ENCODE peak calls at places on chromosomes 11 and 22, in ten cellular contexts. V is cardiac fibroblast, D is cardiac muscle cell, G is astrocyte of the spinal cord, B is neural crest cell, A is body of pancreas, P is WTC11, E is Calu3, H is BJ, N is RWPE1. C is an unnamed sample.

GRCh38 chr11:102368472-102368871 is 21.5 kb downstream of the BIRC2 start:
- DNase-seq in G (no peak), H (no peak), P (no peak), N (no peak), B (no peak), V (no peak), E (no peak), A (no peak), D (no peak), C (no peak)

GRCh38 chr22:39985383-39986045 is 9.2 kb upstream of the FAM83F start:
- DNase-seq in A (no peak), N (no peak), P (no peak), E (no peak), H (no peak), V (no peak), G (no peak), D (no peak), B (no peak), C (no peak)

GRCh38 chr11:99351620-99352019 is 330.9 kb downstream of the CNTN5 start:
- DNase-seq in N (no peak), A (no peak), G (peak), B (no peak), E (no peak), P (no peak), H (no peak), V (peak), D (no peak), C (no peak)

GRCh38 chr11:1863352-1864215 is 10.7 kb downstream of the LSP1 start:
- DNase-seq in H (peak), A (peak), P (peak), D (peak), N (peak), V (peak), G (peak), B (peak), E (peak), C (peak)

GRCh38 chr11:58027341-58027740 is 3.4 kb upstream of the OR6Q1 start:
- DNase-seq in E (no peak), G (peak), N (no peak), D (no peak), P (no peak), H (peak), B (no peak), A (no peak), V (peak), C (peak)

GRCh38 chr22:35456757-35457156 is 56.8 kb downstream of the MCM5 start:
- DNase-seq in V (no peak), D (no peak), G (no peak), E (no peak), A (no peak), P (no peak), N (no peak), B (no peak), H (no peak), C (no peak)

GRCh38 chr11:61828629-61829407 is 718 bp downstream of the FADS2 start:
- DNase-seq in A (peak), N (no peak), B (peak), G (peak), P (peak), D (peak), H (no peak), V (peak), E (no peak), C (no peak)

GRCh38 chr22:50612168-50612714 is 11.6 kb downstream of the MAPK8IP2 start:
- DNase-seq in G (no peak), B (no peak), E (no peak), D (no peak), V (no peak), H (no peak), N (no peak), A (no peak), P (no peak), C (no peak)

GRCh38 chr11:121802542-121802941 is 313.5 kb downstream of the BLID start:
- DNase-seq in D (no peak), P (peak), V (no peak), B (no peak), G (no peak), N (no peak), H (no peak), E (no peak), A (no peak), C (no peak)

GRCh38 chr22:47091241-47091691 is 328.8 kb downstream of the TBC1D22A start:
- DNase-seq in B (no peak), G (no peak), A (no peak), H (no peak), P (no peak), V (peak), N (no peak), E (no peak), D (no peak), C (no peak)

GRCh38 chr11:8333431-8334401 is 70.0 kb upstream of the LMO1 start:
- DNase-seq in E (peak), G (no peak), P (no peak), B (no peak), V (no peak), N (peak), H (no peak), D (no peak), A (peak), C (no peak)
- TF ChIP-seq CTCF in E (no peak), G (no peak), P (no peak), B (no peak), V (no peak), N (no peak), H (no peak), D (no peak), A (no peak), C (no peak)

DNA sequence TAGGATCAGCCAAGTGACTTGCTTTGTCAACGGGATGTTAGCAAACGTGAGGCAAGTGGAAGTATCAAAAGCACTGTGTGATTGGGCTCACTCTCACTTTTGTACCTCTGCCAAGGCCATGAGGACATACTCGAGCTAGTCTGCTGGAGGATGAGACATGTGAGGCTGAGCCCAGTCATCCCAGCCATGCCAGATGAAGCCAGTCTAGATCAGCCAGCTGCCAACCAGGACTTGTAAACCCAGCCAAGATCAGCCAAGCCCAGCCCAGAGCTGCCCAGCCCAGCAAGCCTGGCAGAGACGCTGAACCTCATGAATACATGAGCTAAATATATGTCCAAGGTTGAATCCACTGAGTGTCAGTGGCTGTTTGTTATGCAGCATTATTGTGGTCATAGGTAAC is 369.7 kb downstream of the MN1 start:
- DNase-seq in E (no peak), N (no peak), A (no peak), V (no peak), G (no peak), D (no peak), P (no peak), B (no peak), H (no peak), C (no peak)
- TF ChIP-seq CTCF in E (no peak), N (no peak), A (no peak), V (no peak), G (no peak), D (no peak), P (no peak), B (no peak), H (no peak), C (no peak)

GRCh38 chr11:30314625-30315024 is 8.3 kb upstream of the ARL14EP start:
- DNase-seq in G (peak), E (no peak), V (peak), N (no peak), H (no peak), A (no peak), B (no peak), D (no peak), P (no peak), C (no peak)
- TF ChIP-seq CTCF in G (peak), E (no peak), V (peak), N (peak), H (peak), A (no peak), B (peak), D (peak), P (peak), C (peak)

GRCh38 chr22:24485608-24486007 is 9.5 kb upstream of the UPB1 start:
- DNase-seq in E (no peak), A (no peak), D (no peak), B (no peak), G (no peak), P (no peak), H (no peak), V (no peak), N (no peak), C (peak)
- TF ChIP-seq CTCF in E (no peak), A (no peak), D (no peak), B (no peak), G (peak), P (no peak), H (no peak), V (no peak), N (no peak), C (peak)

GRCh38 chr22:19845369-19845722 is 9.3 kb downstream of the GNB1L start:
- DNase-seq in D (no peak), G (no peak), E (no peak), A (no peak), B (no peak), P (no peak), H (no peak), N (no peak), V (no peak), C (no peak)

GRCh38 chr22:19843107-19843856 is 11.4 kb downstream of the GNB1L start:
- DNase-seq in D (peak), N (no peak), A (no peak), E (no peak), G (no peak), V (no peak), P (no peak), H (no peak), B (no peak), C (no peak)

GRCh38 chr22:19843857-19844422 is 10.7 kb downstream of the GNB1L start:
- DNase-seq in D (no peak), V (no peak), E (no peak), H (no peak), B (no peak), P (no peak), N (no peak), G (no peak), A (no peak), C (no peak)

GRCh38 chr22:19846620-19847344 is 7.9 kb downstream of the GNB1L start:
- DNase-seq in P (no peak), N (no peak), H (no peak), B (no peak), A (no peak), D (no peak), E (no peak), V (no peak), G (no peak), C (no peak)

GRCh38 chr22:19844423-19845368 is 10.0 kb downstream of the GNB1L start:
- DNase-seq in H (no peak), N (no peak), A (peak), P (no peak), B (no peak), E (no peak), G (no peak), D (no peak), V (peak), C (peak)
- TF ChIP-seq CTCF in H (peak), N (no peak), A (no peak), P (no peak), B (no peak), E (no peak), G (no peak), D (no peak), V (no peak), C (no peak)

DNA sequence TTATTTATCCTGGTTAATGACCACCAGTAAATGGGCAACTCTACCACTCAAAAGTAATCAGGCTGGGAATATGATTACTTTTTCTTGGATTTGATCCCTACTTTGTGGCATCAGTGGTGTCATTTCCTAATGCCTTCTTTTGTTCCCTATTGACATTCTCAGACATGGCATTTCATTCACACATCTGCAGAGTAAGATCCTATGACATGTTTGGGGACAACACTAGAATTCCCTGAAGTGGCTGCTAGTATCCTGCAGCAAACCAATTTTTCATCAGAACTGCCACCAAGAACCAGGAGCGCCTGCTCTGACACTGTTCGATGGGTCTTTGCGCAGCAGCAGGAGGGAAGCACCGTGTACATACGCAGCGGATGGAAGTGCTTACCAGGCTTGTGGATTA is 97.6 kb downstream of the LARGE2 start:
- DNase-seq in E (no peak), A (no peak), V (no peak), B (no peak), N (no peak), D (no peak), P (no peak), H (no peak), G (no peak), C (no peak)
- TF ChIP-seq CTCF in E (no peak), A (no peak), V (no peak), B (no peak), N (no peak), D (no peak), P (no peak), H (no peak), G (no peak), C (no peak)

C was measured in HFFc6.